ENCODE peak calls at places on chromosome 15, in five cellular contexts. One of them, this sample, is unnamed.

GRCh38 chr15:78663703-78664102 is 22.7 kb upstream of the CHRNB4 start:
- DNase-seq in Kasumi-1: no peak
- DNase-seq in stimulated activated CD4-positive, alpha-beta T cell treated with anti-CD3 and anti-CD28 coated beads, Interleukin-1b, Interleukin-23, amount 100 ng/mL, for 24 hours: no peak
- DNase-seq in M059J: no peak
- DNase-seq in activated T-cell treated with anti-CD3 and anti-CD28 coated beads for 24 hours: no peak
- DNase-seq in this sample: no peak

GRCh38 chr15:63156708-63157065 is 590 bp downstream of the RPS27L start:
- DNase-seq in Kasumi-1: peak
- DNase-seq in stimulated activated CD4-positive, alpha-beta T cell treated with anti-CD3 and anti-CD28 coated beads, Interleukin-1b, Interleukin-23, amount 100 ng/mL, for 24 hours: no peak
- DNase-seq in M059J: peak
- DNase-seq in activated T-cell treated with anti-CD3 and anti-CD28 coated beads for 24 hours: no peak
- DNase-seq in this sample: peak

GRCh38 chr15:68364028-68364659 is 67.8 kb downstream of the ITGA11 start:
- DNase-seq in Kasumi-1: no peak
- DNase-seq in stimulated activated CD4-positive, alpha-beta T cell treated with anti-CD3 and anti-CD28 coated beads, Interleukin-1b, Interleukin-23, amount 100 ng/mL, for 24 hours: no peak
- DNase-seq in M059J: peak
- DNase-seq in activated T-cell treated with anti-CD3 and anti-CD28 coated beads for 24 hours: no peak
- DNase-seq in this sample: no peak

GRCh38 chr15:40873625-40874561 is at the start of gene RHOV:
- DNase-seq in Kasumi-1: peak
- DNase-seq in stimulated activated CD4-positive, alpha-beta T cell treated with anti-CD3 and anti-CD28 coated beads, Interleukin-1b, Interleukin-23, amount 100 ng/mL, for 24 hours: peak
- DNase-seq in M059J: peak
- DNase-seq in activated T-cell treated with anti-CD3 and anti-CD28 coated beads for 24 hours: no peak
- DNase-seq in this sample: peak

GRCh38 chr15:56393277-56393676 is 28.1 kb downstream of the TEX9 start:
- DNase-seq in Kasumi-1: no peak
- DNase-seq in stimulated activated CD4-positive, alpha-beta T cell treated with anti-CD3 and anti-CD28 coated beads, Interleukin-1b, Interleukin-23, amount 100 ng/mL, for 24 hours: no peak
- DNase-seq in M059J: no peak
- DNase-seq in activated T-cell treated with anti-CD3 and anti-CD28 coated beads for 24 hours: no peak
- DNase-seq in this sample: no peak

GRCh38 chr15:21262851-21263400 is 177.4 kb downstream of the POTEB3 start:
- DNase-seq in Kasumi-1: no peak
- DNase-seq in stimulated activated CD4-positive, alpha-beta T cell treated with anti-CD3 and anti-CD28 coated beads, Interleukin-1b, Interleukin-23, amount 100 ng/mL, for 24 hours: no peak
- DNase-seq in M059J: no peak
- DNase-seq in activated T-cell treated with anti-CD3 and anti-CD28 coated beads for 24 hours: no peak
- DNase-seq in this sample: peak

GRCh38 chr15:72179950-72180581 is 17.5 kb downstream of the GRAMD2A start:
- DNase-seq in Kasumi-1: no peak
- DNase-seq in stimulated activated CD4-positive, alpha-beta T cell treated with anti-CD3 and anti-CD28 coated beads, Interleukin-1b, Interleukin-23, amount 100 ng/mL, for 24 hours: no peak
- DNase-seq in M059J: peak
- DNase-seq in activated T-cell treated with anti-CD3 and anti-CD28 coated beads for 24 hours: no peak
- DNase-seq in this sample: no peak

GRCh38 chr15:49423906-49424520 is 971 bp downstream of the FGF7 start:
- DNase-seq in Kasumi-1: no peak
- DNase-seq in stimulated activated CD4-positive, alpha-beta T cell treated with anti-CD3 and anti-CD28 coated beads, Interleukin-1b, Interleukin-23, amount 100 ng/mL, for 24 hours: no peak
- DNase-seq in M059J: no peak
- DNase-seq in activated T-cell treated with anti-CD3 and anti-CD28 coated beads for 24 hours: no peak
- DNase-seq in this sample: no peak

GRCh38 chr15:38745611-38746010 is 181.0 kb upstream of the RASGRP1 start:
- DNase-seq in Kasumi-1: no peak
- DNase-seq in stimulated activated CD4-positive, alpha-beta T cell treated with anti-CD3 and anti-CD28 coated beads, Interleukin-1b, Interleukin-23, amount 100 ng/mL, for 24 hours: no peak
- DNase-seq in M059J: peak
- DNase-seq in activated T-cell treated with anti-CD3 and anti-CD28 coated beads for 24 hours: no peak
- DNase-seq in this sample: no peak

GRCh38 chr15:59284768-59285368 is 78.2 kb downstream of the LDHAL6B start:
- DNase-seq in Kasumi-1: no peak
- DNase-seq in stimulated activated CD4-positive, alpha-beta T cell treated with anti-CD3 and anti-CD28 coated beads, Interleukin-1b, Interleukin-23, amount 100 ng/mL, for 24 hours: no peak
- DNase-seq in M059J: peak
- DNase-seq in activated T-cell treated with anti-CD3 and anti-CD28 coated beads for 24 hours: no peak
- DNase-seq in this sample: no peak

GRCh38 chr15:101313041-101313761 is 18.2 kb upstream of the SNRPA1 start:
- DNase-seq in Kasumi-1: no peak
- DNase-seq in stimulated activated CD4-positive, alpha-beta T cell treated with anti-CD3 and anti-CD28 coated beads, Interleukin-1b, Interleukin-23, amount 100 ng/mL, for 24 hours: no peak
- DNase-seq in M059J: no peak
- DNase-seq in activated T-cell treated with anti-CD3 and anti-CD28 coated beads for 24 hours: no peak
- DNase-seq in this sample: no peak

GRCh38 chr15:58486564-58486963 is 54.8 kb downstream of the LIPC start:
- DNase-seq in Kasumi-1: no peak
- DNase-seq in stimulated activated CD4-positive, alpha-beta T cell treated with anti-CD3 and anti-CD28 coated beads, Interleukin-1b, Interleukin-23, amount 100 ng/mL, for 24 hours: no peak
- DNase-seq in M059J: no peak
- DNase-seq in activated T-cell treated with anti-CD3 and anti-CD28 coated beads for 24 hours: no peak
- DNase-seq in this sample: no peak

GRCh38 chr15:101158166-101159095 is 93.4 kb downstream of the CHSY1 start:
- DNase-seq in Kasumi-1: no peak
- DNase-seq in stimulated activated CD4-positive, alpha-beta T cell treated with anti-CD3 and anti-CD28 coated beads, Interleukin-1b, Interleukin-23, amount 100 ng/mL, for 24 hours: no peak
- DNase-seq in M059J: no peak
- DNase-seq in activated T-cell treated with anti-CD3 and anti-CD28 coated beads for 24 hours: no peak
- DNase-seq in this sample: no peak

GRCh38 chr15:32113224-32113623 is 82.9 kb downstream of the CHRNA7 start:
- DNase-seq in Kasumi-1: no peak
- DNase-seq in stimulated activated CD4-positive, alpha-beta T cell treated with anti-CD3 and anti-CD28 coated beads, Interleukin-1b, Interleukin-23, amount 100 ng/mL, for 24 hours: no peak
- DNase-seq in M059J: no peak
- DNase-seq in activated T-cell treated with anti-CD3 and anti-CD28 coated beads for 24 hours: no peak
- DNase-seq in this sample: no peak

GRCh38 chr15:76058714-76059319 is 968 bp upstream of the TMEM266 start:
- DNase-seq in Kasumi-1: peak
- DNase-seq in stimulated activated CD4-positive, alpha-beta T cell treated with anti-CD3 and anti-CD28 coated beads, Interleukin-1b, Interleukin-23, amount 100 ng/mL, for 24 hours: no peak
- DNase-seq in M059J: peak
- DNase-seq in activated T-cell treated with anti-CD3 and anti-CD28 coated beads for 24 hours: no peak
- DNase-seq in this sample: peak

GRCh38 chr15:100690786-100691160 is 88.4 kb downstream of the ASB7 start:
- DNase-seq in Kasumi-1: no peak
- DNase-seq in stimulated activated CD4-positive, alpha-beta T cell treated with anti-CD3 and anti-CD28 coated beads, Interleukin-1b, Interleukin-23, amount 100 ng/mL, for 24 hours: no peak
- DNase-seq in M059J: no peak
- DNase-seq in activated T-cell treated with anti-CD3 and anti-CD28 coated beads for 24 hours: no peak
- DNase-seq in this sample: no peak

GRCh38 chr15:66986951-66987350 is 78.5 kb upstream of the SMAD3 start:
- DNase-seq in Kasumi-1: no peak
- DNase-seq in stimulated activated CD4-positive, alpha-beta T cell treated with anti-CD3 and anti-CD28 coated beads, Interleukin-1b, Interleukin-23, amount 100 ng/mL, for 24 hours: no peak
- DNase-seq in M059J: no peak
- DNase-seq in activated T-cell treated with anti-CD3 and anti-CD28 coated beads for 24 hours: no peak
- DNase-seq in this sample: no peak

GRCh38 chr15:59814409-59814808 is 125.3 kb upstream of the BNIP2 start:
- DNase-seq in Kasumi-1: no peak
- DNase-seq in stimulated activated CD4-positive, alpha-beta T cell treated with anti-CD3 and anti-CD28 coated beads, Interleukin-1b, Interleukin-23, amount 100 ng/mL, for 24 hours: no peak
- DNase-seq in M059J: no peak
- DNase-seq in activated T-cell treated with anti-CD3 and anti-CD28 coated beads for 24 hours: no peak
- DNase-seq in this sample: no peak

This sample was measured in mammary epithelial cell.